ENCODE peak calls at places on chromosomes 3 and 15, in nine cellular contexts. One of them, this sample, is unnamed.

GRCh38 chr3:47443611-47443995 is 32.1 kb downstream of the SCAP start:
- DNase-seq in heart left ventricle: no peak
- DNase-seq in transverse colon: peak; percentile 59
- DNase-seq in ovary: no peak
- DNase-seq in testis: no peak
- DNase-seq in body of pancreas: peak; percentile 51
- DNase-seq in IMR-90: no peak
- DNase-seq in spleen: no peak
- DNase-seq in HCT116: no peak
- DNase-seq in this sample: no peak

GRCh38 chr3:9206287-9206686 is 43.2 kb downstream of the SRGAP3 start:
- DNase-seq in heart left ventricle: no peak
- DNase-seq in transverse colon: no peak
- DNase-seq in ovary: no peak
- DNase-seq in testis: no peak
- DNase-seq in body of pancreas: no peak
- DNase-seq in IMR-90: no peak
- DNase-seq in spleen: no peak
- DNase-seq in HCT116: no peak
- DNase-seq in this sample: no peak

GRCh38 chr3:124217542-124217941 is 225.6 kb upstream of the ROPN1 start:
- DNase-seq in heart left ventricle: peak; percentile 41
- DNase-seq in transverse colon: peak; percentile 26
- DNase-seq in ovary: peak; percentile 33
- DNase-seq in testis: peak; percentile 53
- DNase-seq in body of pancreas: peak; percentile 55
- DNase-seq in IMR-90: peak; percentile 79
- DNase-seq in spleen: no peak
- DNase-seq in HCT116: peak; percentile 3
- DNase-seq in this sample: peak; percentile 62

GRCh38 chr3:115720988-115721387 is 97.7 kb downstream of the GAP43 start:
- DNase-seq in heart left ventricle: no peak
- DNase-seq in transverse colon: no peak
- DNase-seq in ovary: no peak
- DNase-seq in testis: no peak
- DNase-seq in body of pancreas: no peak
- DNase-seq in IMR-90: no peak
- DNase-seq in spleen: no peak
- DNase-seq in HCT116: no peak
- DNase-seq in this sample: no peak

GRCh38 chr3:9769012-9769411 is 735 bp downstream of the CAMK1 start:
- DNase-seq in heart left ventricle: no peak
- DNase-seq in transverse colon: no peak
- DNase-seq in ovary: no peak
- DNase-seq in testis: no peak
- DNase-seq in body of pancreas: no peak
- DNase-seq in IMR-90: no peak
- DNase-seq in spleen: no peak
- DNase-seq in HCT116: no peak
- DNase-seq in this sample: no peak

GRCh38 chr15:80936288-80937078 is 53.1 kb downstream of the MESD start:
- DNase-seq in heart left ventricle: no peak
- DNase-seq in transverse colon: no peak
- DNase-seq in ovary: no peak
- DNase-seq in testis: no peak
- DNase-seq in body of pancreas: no peak
- DNase-seq in IMR-90: no peak
- DNase-seq in spleen: peak; percentile 57
- DNase-seq in HCT116: no peak
- DNase-seq in this sample: no peak

GRCh38 chr15:42474857-42475256 is 16.1 kb downstream of the ZNF106 start:
- DNase-seq in heart left ventricle: no peak
- DNase-seq in transverse colon: no peak
- DNase-seq in ovary: no peak
- DNase-seq in testis: no peak
- DNase-seq in body of pancreas: no peak
- DNase-seq in IMR-90: no peak
- DNase-seq in spleen: no peak
- DNase-seq in HCT116: no peak
- DNase-seq in this sample: no peak

GRCh38 chr3:190252080-190252479 is 70.2 kb downstream of the CLDN1 start:
- DNase-seq in heart left ventricle: no peak
- DNase-seq in transverse colon: no peak
- DNase-seq in ovary: no peak
- DNase-seq in testis: no peak
- DNase-seq in body of pancreas: no peak
- DNase-seq in IMR-90: peak; percentile 89
- DNase-seq in spleen: no peak
- DNase-seq in HCT116: no peak
- DNase-seq in this sample: no peak

GRCh38 chr15:32733276-32733675 is 15.5 kb downstream of the GREM1 start:
- DNase-seq in heart left ventricle: no peak
- DNase-seq in transverse colon: no peak
- DNase-seq in ovary: no peak
- DNase-seq in testis: no peak
- DNase-seq in body of pancreas: no peak
- DNase-seq in IMR-90: no peak
- DNase-seq in spleen: no peak
- DNase-seq in HCT116: no peak
- DNase-seq in this sample: no peak

GRCh38 chr3:134312873-134313838 is 61.1 kb downstream of the AMOTL2 start:
- DNase-seq in heart left ventricle: peak; percentile 90
- DNase-seq in transverse colon: peak; percentile 63
- DNase-seq in ovary: peak; percentile 74
- DNase-seq in testis: peak; percentile 65
- DNase-seq in body of pancreas: peak; percentile 78
- DNase-seq in IMR-90: peak; percentile 76
- DNase-seq in spleen: peak; percentile 79
- DNase-seq in HCT116: no peak
- DNase-seq in this sample: peak; percentile 85

GRCh38 chr15:70430029-70430428 is 332.3 kb upstream of the TLE3 start:
- DNase-seq in heart left ventricle: no peak
- DNase-seq in transverse colon: no peak
- DNase-seq in ovary: no peak
- DNase-seq in testis: no peak
- DNase-seq in body of pancreas: no peak
- DNase-seq in IMR-90: peak; percentile 77
- DNase-seq in spleen: no peak
- DNase-seq in HCT116: no peak
- DNase-seq in this sample: no peak

GRCh38 chr3:139617656-139618268 is 60.0 kb downstream of the NMNAT3 start:
- DNase-seq in heart left ventricle: no peak
- DNase-seq in transverse colon: no peak
- DNase-seq in ovary: no peak
- DNase-seq in testis: no peak
- DNase-seq in body of pancreas: no peak
- DNase-seq in IMR-90: no peak
- DNase-seq in spleen: no peak
- DNase-seq in HCT116: no peak
- DNase-seq in this sample: no peak

DNA sequence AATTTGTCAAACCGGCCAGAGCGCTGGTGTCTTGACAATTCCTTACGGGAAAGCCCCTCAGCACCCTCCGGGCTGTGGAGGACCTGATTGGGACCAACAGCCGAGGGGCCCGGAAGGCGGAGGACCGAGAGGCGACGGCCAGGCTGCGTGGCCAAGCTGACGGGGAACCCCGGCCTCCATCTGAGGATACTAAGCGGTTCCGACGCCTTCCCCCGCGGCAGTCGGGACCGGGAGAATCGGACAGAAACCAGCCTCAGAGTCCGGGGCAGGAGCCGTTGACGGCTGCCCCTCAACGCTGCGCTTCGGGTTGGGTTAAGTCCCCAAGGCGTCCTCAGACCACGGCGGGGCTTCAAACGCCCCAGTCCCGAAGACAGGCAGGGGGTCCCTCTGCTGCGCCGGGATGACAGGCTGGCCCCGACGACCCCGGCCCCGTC is 483 bp downstream of the ALDH1A2 start:
- DNase-seq in heart left ventricle: peak; percentile 40
- DNase-seq in transverse colon: peak; percentile 8
- DNase-seq in ovary: peak; percentile 28
- DNase-seq in testis: peak; percentile 51
- DNase-seq in body of pancreas: peak; percentile 7
- DNase-seq in IMR-90: no peak
- DNase-seq in spleen: peak; percentile 75
- DNase-seq in HCT116: no peak
- DNase-seq in this sample: peak; percentile 4
- H3K4me3 ChIP-seq in heart left ventricle: peak overlapping the region; percentile 60
- H3K4me3 ChIP-seq in transverse colon: peak overlapping the region; percentile 66
- H3K4me3 ChIP-seq in ovary: peak overlapping the region; percentile 58
- H3K4me3 ChIP-seq in testis: peak overlapping the region; percentile 59
- H3K4me3 ChIP-seq in body of pancreas: no peak overlapping the region
- H3K4me3 ChIP-seq in IMR-90: no peak overlapping the region
- H3K4me3 ChIP-seq in spleen: peak overlapping the region; percentile 74
- H3K4me3 ChIP-seq in HCT116: no peak overlapping the region
- H3K4me3 ChIP-seq in this sample: peak overlapping the region; percentile 28

GRCh38 chr15:43824302-43825246 is at the start of gene MFAP1:
- DNase-seq in heart left ventricle: peak; percentile 96
- DNase-seq in transverse colon: peak; percentile 95
- DNase-seq in ovary: peak; percentile 89
- DNase-seq in testis: peak; percentile 98
- DNase-seq in body of pancreas: peak; percentile 98
- DNase-seq in IMR-90: peak; percentile 99
- DNase-seq in spleen: peak; percentile 95
- DNase-seq in HCT116: peak; percentile 95
- DNase-seq in this sample: peak; percentile 96
- TF ChIP-seq POLR2A in heart left ventricle: no peak
- TF ChIP-seq POLR2A in transverse colon: peak; percentile 96
- TF ChIP-seq POLR2A in ovary: peak; percentile 77
- TF ChIP-seq POLR2A in testis: no peak
- TF ChIP-seq POLR2A in body of pancreas: peak; percentile 97
- TF ChIP-seq POLR2A in IMR-90: peak; percentile 98
- TF ChIP-seq POLR2A in spleen: no peak
- TF ChIP-seq POLR2A in HCT116: peak; percentile 92
- TF ChIP-seq POLR2A in this sample: peak; percentile 38

DNA sequence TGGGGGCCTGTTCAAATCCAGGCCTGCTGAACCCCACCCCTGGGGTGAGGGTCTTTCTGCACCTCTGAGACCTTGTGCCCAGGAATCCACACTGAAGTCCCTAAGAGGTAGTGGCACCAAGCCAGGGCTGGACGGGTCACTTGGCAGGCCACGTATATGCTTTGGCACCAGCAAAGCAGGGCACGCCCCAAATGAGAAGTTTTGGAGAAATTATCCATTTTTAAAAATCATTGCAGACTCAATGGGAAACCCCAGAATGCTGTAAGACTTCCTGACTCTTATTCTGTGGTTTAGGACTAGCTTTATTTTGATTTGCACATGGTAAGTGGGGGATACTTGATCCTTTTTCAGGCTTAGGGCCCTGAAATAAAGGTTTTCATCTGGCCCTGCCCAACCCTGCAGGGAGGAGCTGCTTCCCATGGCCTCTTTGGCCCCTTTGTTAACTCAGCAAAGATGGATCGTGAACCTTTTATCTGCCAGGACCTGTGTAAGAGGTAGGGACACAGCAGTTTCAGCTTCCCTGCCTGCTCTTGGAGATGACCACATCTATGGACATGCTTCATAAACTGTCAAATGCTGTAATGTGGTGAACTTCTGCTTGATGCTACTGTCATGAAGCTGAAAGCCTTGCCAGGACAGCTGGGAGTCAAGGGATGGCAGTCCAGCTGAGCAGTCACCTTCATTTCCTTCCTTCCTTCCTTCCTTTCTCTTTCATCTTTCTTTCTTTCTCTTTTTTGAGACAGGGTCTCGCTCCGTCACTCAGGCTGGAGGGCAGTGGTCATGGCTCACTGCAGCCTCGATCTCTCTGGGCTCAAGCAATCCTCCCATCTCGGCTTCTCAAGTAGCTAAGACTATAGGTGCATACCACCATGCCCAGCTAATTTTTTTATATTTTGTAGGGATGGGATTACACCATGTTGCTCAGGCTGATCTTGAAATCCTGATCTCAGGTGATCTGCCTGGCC is 88.1 kb downstream of the HMG20A start:
- DNase-seq in heart left ventricle: peak; percentile 73
- DNase-seq in transverse colon: no peak
- DNase-seq in ovary: no peak
- DNase-seq in testis: peak; percentile 45
- DNase-seq in body of pancreas: peak; percentile 63
- DNase-seq in IMR-90: peak; percentile 71
- DNase-seq in spleen: peak; percentile 31
- DNase-seq in HCT116: no peak
- DNase-seq in this sample: peak; percentile 64
- H3K27ac ChIP-seq in heart left ventricle: peak overlapping the region; percentile 92
- H3K27ac ChIP-seq in transverse colon: peak overlapping the region; percentile 71
- H3K27ac ChIP-seq in ovary: peak overlapping the region; percentile 21
- H3K27ac ChIP-seq in testis: peak overlapping the region; percentile 91
- H3K27ac ChIP-seq in body of pancreas: peak overlapping the region; percentile 80
- H3K27ac ChIP-seq in IMR-90: no peak overlapping the region
- H3K27ac ChIP-seq in spleen: peak overlapping the region; percentile 60
- H3K27ac ChIP-seq in HCT116: peak overlapping the region; percentile 36
- H3K27ac ChIP-seq in this sample: peak overlapping the region; percentile 96

DNA sequence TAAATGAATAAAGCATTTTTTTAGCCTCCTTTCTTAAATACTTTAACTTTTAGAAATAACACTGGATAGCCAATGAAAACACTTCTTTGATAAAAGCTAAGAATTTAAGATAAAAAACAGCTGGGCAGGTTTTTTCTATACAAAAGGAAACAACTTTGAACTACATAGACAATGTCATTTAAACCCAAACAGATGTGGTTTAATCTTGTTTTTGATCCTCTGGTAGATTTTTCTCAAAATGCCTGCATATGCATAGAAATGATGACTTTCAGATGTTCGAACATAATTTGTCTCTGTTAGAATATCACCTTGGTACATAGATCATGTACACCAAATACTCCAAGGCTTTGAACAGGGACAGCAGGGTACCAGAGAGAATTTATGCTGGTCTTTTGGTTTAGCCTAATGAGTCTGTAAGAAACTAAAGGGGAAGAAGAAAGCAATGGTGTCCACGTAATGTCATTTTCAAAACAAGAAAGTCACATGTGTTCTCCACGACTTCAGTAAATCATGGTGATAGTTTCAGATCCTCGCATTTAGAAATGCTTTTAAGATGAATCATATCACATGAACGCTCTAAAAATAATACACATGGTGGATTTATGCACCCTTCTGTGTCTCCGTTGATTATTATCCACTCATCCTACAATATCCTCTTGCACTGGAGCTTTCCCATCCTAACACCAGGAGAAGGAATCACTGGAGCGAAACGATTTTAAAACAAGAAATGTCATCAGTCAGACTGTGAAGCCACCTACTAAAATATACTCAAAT is 160.1 kb upstream of the PDZRN3 start:
- DNase-seq in heart left ventricle: no peak
- DNase-seq in transverse colon: no peak
- DNase-seq in ovary: no peak
- DNase-seq in testis: no peak
- DNase-seq in body of pancreas: no peak
- DNase-seq in IMR-90: peak; percentile 60
- DNase-seq in spleen: no peak
- DNase-seq in HCT116: no peak
- DNase-seq in this sample: no peak
- H3K4me3 ChIP-seq in heart left ventricle: no peak overlapping the region
- H3K4me3 ChIP-seq in transverse colon: no peak overlapping the region
- H3K4me3 ChIP-seq in ovary: no peak overlapping the region
- H3K4me3 ChIP-seq in testis: no peak overlapping the region
- H3K4me3 ChIP-seq in body of pancreas: no peak overlapping the region
- H3K4me3 ChIP-seq in IMR-90: no peak overlapping the region
- H3K4me3 ChIP-seq in spleen: no peak overlapping the region
- H3K4me3 ChIP-seq in HCT116: no peak overlapping the region
- H3K4me3 ChIP-seq in this sample: no peak overlapping the region

GRCh38 chr3:169897284-169897683 is 14.1 kb upstream of the SAMD7 start:
- DNase-seq in heart left ventricle: no peak
- DNase-seq in transverse colon: no peak
- DNase-seq in ovary: no peak
- DNase-seq in testis: no peak
- DNase-seq in body of pancreas: no peak
- DNase-seq in IMR-90: no peak
- DNase-seq in spleen: no peak
- DNase-seq in HCT116: no peak
- DNase-seq in this sample: no peak
- TF ChIP-seq POLR2A in heart left ventricle: no peak
- TF ChIP-seq POLR2A in transverse colon: no peak
- TF ChIP-seq POLR2A in ovary: no peak
- TF ChIP-seq POLR2A in testis: no peak
- TF ChIP-seq POLR2A in body of pancreas: no peak
- TF ChIP-seq POLR2A in IMR-90: no peak
- TF ChIP-seq POLR2A in spleen: no peak
- TF ChIP-seq POLR2A in HCT116: no peak
- TF ChIP-seq POLR2A in this sample: no peak

This sample was measured in thyroid gland.